ENCODE peak calls at places on chromosomes 7 and 10, in six cellular contexts. One of them, this sample, is unnamed.

GRCh38 chr10:80444646-80445319 is 9.3 kb upstream of the TSPAN14 start:
- DNase-seq in OCI-LY7: peak
- DNase-seq in neural crest cell: no peak
- DNase-seq in upper lobe of right lung: peak
- DNase-seq in BE2C: peak
- DNase-seq in PC-9: peak
- DNase-seq in this sample: no peak

GRCh38 chr7:45917658-45918057 is 3.4 kb downstream of the IGFBP3 start:
- DNase-seq in BE2C: peak
- DNase-seq in upper lobe of right lung: peak
- DNase-seq in OCI-LY7: peak
- DNase-seq in PC-9: peak
- DNase-seq in neural crest cell: peak
- DNase-seq in this sample: no peak

GRCh38 chr7:76155938-76156337 is 45.8 kb upstream of the SRRM3 start:
- DNase-seq in BE2C: no peak
- DNase-seq in neural crest cell: no peak
- DNase-seq in upper lobe of right lung: peak
- DNase-seq in PC-9: no peak
- DNase-seq in OCI-LY7: no peak
- DNase-seq in this sample: no peak

GRCh38 chr10:29392376-29393021 is 103.6 kb downstream of the LYZL1 start:
- DNase-seq in BE2C: peak
- DNase-seq in upper lobe of right lung: no peak
- DNase-seq in neural crest cell: peak
- DNase-seq in PC-9: no peak
- DNase-seq in OCI-LY7: peak
- DNase-seq in this sample: no peak

GRCh38 chr7:85471740-85472139 is 284.9 kb upstream of the SEMA3D start:
- DNase-seq in BE2C: no peak
- DNase-seq in neural crest cell: no peak
- DNase-seq in OCI-LY7: no peak
- DNase-seq in PC-9: no peak
- DNase-seq in upper lobe of right lung: no peak
- DNase-seq in this sample: no peak

GRCh38 chr7:46352335-46352954 is 431.4 kb upstream of the IGFBP3 start:
- DNase-seq in upper lobe of right lung: no peak
- DNase-seq in OCI-LY7: peak
- DNase-seq in PC-9: peak
- DNase-seq in BE2C: peak
- DNase-seq in neural crest cell: peak
- DNase-seq in this sample: peak

GRCh38 chr10:4807803-4808507 is 18.1 kb upstream of the AKR1E2 start:
- DNase-seq in OCI-LY7: no peak
- DNase-seq in upper lobe of right lung: no peak
- DNase-seq in BE2C: no peak
- DNase-seq in neural crest cell: no peak
- DNase-seq in PC-9: no peak
- DNase-seq in this sample: peak

GRCh38 chr10:97764519-97764931 is 7.3 kb downstream of the SFRP5 start:
- DNase-seq in upper lobe of right lung: no peak
- DNase-seq in OCI-LY7: peak
- DNase-seq in BE2C: no peak
- DNase-seq in neural crest cell: no peak
- DNase-seq in PC-9: no peak
- DNase-seq in this sample: no peak

GRCh38 chr10:59227136-59227673 is 50.8 kb downstream of the PHYHIPL start:
- DNase-seq in OCI-LY7: no peak
- DNase-seq in BE2C: no peak
- DNase-seq in upper lobe of right lung: no peak
- DNase-seq in neural crest cell: no peak
- DNase-seq in PC-9: no peak
- DNase-seq in this sample: no peak

GRCh38 chr7:2317556-2318293 is 3.5 kb upstream of the SNX8 start:
- DNase-seq in neural crest cell: no peak
- DNase-seq in upper lobe of right lung: no peak
- DNase-seq in OCI-LY7: no peak
- DNase-seq in PC-9: no peak
- DNase-seq in BE2C: no peak
- DNase-seq in this sample: no peak
- TF ChIP-seq CTCF in neural crest cell: no peak
- TF ChIP-seq CTCF in upper lobe of right lung: no peak
- TF ChIP-seq CTCF in OCI-LY7: no peak
- TF ChIP-seq CTCF in PC-9: no peak
- TF ChIP-seq CTCF in BE2C: no peak
- TF ChIP-seq CTCF in this sample: no peak

GRCh38 chr10:132961420-132961803 is 19.0 kb upstream of the CFAP46 start:
- DNase-seq in neural crest cell: no peak
- DNase-seq in PC-9: no peak
- DNase-seq in upper lobe of right lung: no peak
- DNase-seq in OCI-LY7: no peak
- DNase-seq in BE2C: no peak
- DNase-seq in this sample: no peak

GRCh38 chr10:132963430-132963960 is 21.1 kb upstream of the CFAP46 start:
- DNase-seq in neural crest cell: no peak
- DNase-seq in BE2C: no peak
- DNase-seq in upper lobe of right lung: no peak
- DNase-seq in PC-9: no peak
- DNase-seq in OCI-LY7: no peak
- DNase-seq in this sample: no peak

GRCh38 chr10:132960651-132961419 is 18.5 kb upstream of the CFAP46 start:
- DNase-seq in PC-9: no peak
- DNase-seq in upper lobe of right lung: peak
- DNase-seq in BE2C: no peak
- DNase-seq in OCI-LY7: no peak
- DNase-seq in neural crest cell: no peak
- DNase-seq in this sample: no peak

GRCh38 chr10:132962623-132963429 is 20.5 kb upstream of the CFAP46 start:
- DNase-seq in BE2C: no peak
- DNase-seq in upper lobe of right lung: no peak
- DNase-seq in OCI-LY7: no peak
- DNase-seq in neural crest cell: no peak
- DNase-seq in PC-9: no peak
- DNase-seq in this sample: no peak

DNA sequence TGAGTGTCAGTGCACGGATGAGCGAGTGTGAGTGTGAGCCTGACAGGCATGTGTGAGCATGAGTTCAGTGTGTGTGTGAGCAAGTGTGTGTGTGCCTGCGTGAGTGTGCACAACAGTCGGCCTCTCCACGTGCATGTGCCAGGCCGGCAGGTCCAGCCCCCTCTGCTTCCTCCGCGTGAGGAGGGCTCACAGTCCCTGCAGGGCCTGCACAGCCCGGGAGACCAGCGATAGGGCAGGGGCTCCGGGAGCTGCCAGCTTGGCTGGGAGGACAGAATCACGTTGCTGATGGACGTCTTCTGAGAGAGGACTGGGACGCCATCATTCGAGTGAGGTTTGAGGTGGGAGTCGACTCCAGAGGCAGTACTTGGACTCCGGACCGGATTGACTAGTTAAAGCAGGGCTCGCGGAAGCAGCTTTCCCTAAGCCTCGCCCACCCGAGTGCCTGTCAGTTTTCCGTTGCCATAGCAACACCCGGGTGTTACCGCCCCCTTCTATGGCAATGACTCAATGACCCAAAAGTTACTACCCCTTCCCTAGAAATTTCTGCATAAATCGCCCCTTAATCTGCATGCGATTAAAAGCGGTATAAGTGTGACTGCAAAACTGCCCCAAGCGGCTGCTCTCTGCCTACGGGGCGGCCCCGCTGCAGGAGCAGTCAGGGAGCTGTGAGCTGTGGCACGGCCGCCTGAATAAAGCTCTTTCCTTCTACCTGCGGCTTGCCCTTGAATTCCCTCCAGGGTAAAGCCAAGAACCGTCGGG is 19.7 kb upstream of the CFAP46 start:
- DNase-seq in neural crest cell: peak
- DNase-seq in upper lobe of right lung: peak
- DNase-seq in PC-9: no peak
- DNase-seq in BE2C: no peak
- DNase-seq in OCI-LY7: peak
- DNase-seq in this sample: peak
- TF ChIP-seq CTCF in neural crest cell: no peak
- TF ChIP-seq CTCF in upper lobe of right lung: no peak
- TF ChIP-seq CTCF in PC-9: no peak
- TF ChIP-seq CTCF in BE2C: no peak
- TF ChIP-seq CTCF in OCI-LY7: peak
- TF ChIP-seq CTCF in this sample: no peak

DNA sequence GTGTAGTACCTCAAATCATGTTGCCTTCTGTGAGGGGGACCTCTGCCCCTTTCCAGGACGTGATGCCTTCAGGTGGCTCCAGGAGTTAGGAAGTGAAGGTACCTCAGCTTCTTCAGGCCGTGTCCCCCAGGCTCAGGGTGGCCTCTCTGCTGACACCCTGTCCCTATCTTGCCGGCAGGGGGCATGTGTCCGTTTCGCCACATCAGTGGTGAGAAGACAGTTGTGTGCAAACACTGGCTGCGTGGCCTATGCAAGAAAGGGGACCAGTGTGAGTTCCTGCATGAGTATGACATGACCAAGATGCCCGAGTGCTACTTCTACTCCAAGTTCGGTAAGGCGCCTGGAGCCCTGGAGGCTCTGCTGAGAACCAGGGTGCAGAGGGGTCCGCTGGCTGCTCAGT is 9.2 kb downstream of the CPSF4 start:
- DNase-seq in BE2C: peak
- DNase-seq in PC-9: no peak
- DNase-seq in upper lobe of right lung: no peak
- DNase-seq in OCI-LY7: no peak
- DNase-seq in neural crest cell: no peak
- DNase-seq in this sample: no peak
- TF ChIP-seq CTCF in BE2C: peak
- TF ChIP-seq CTCF in PC-9: peak
- TF ChIP-seq CTCF in upper lobe of right lung: no peak
- TF ChIP-seq CTCF in OCI-LY7: no peak
- TF ChIP-seq CTCF in neural crest cell: peak
- TF ChIP-seq CTCF in this sample: no peak

DNA sequence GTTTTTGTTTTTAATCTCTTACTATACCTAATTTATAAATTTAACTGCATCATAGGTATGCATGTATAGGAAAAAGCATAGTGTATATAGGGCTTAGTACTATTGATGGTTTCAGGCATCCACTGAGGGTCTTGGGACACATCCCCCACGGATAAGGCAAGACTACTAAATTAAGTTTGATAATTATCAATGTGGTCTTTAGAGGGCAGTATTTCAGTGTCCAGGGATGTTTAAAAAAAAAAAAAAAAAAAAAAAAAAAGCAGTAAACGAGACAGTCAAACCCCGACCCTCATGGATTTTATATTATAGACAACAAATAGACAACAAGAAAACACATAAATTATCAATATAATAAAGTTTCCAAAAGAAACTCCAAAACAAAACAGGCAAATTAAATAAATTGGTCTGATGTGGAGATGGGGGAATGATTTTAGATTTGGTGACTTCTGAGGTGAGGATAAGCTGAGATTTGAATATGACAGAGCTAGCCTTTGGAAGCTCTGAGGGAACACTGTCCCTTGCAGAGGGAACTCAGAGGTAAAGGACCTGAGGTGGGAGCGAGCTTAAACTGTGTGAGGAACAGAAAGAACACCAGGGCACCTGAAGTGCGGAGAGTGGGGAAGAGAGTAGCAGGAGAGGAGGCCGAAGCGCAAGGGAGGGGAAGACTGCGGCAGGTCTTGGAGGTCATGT is 14.8 kb downstream of the ACSM6 start:
- DNase-seq in PC-9: no peak
- DNase-seq in OCI-LY7: peak
- DNase-seq in upper lobe of right lung: no peak
- DNase-seq in neural crest cell: no peak
- DNase-seq in BE2C: no peak
- DNase-seq in this sample: no peak
- TF ChIP-seq CTCF in PC-9: peak
- TF ChIP-seq CTCF in OCI-LY7: peak
- TF ChIP-seq CTCF in upper lobe of right lung: peak
- TF ChIP-seq CTCF in neural crest cell: peak
- TF ChIP-seq CTCF in BE2C: no peak
- TF ChIP-seq CTCF in this sample: peak

GRCh38 chr7:70134029-70134445 is 535.8 kb downstream of the AUTS2 start:
- DNase-seq in OCI-LY7: no peak
- DNase-seq in BE2C: peak
- DNase-seq in PC-9: no peak
- DNase-seq in neural crest cell: no peak
- DNase-seq in upper lobe of right lung: no peak
- DNase-seq in this sample: no peak
- TF ChIP-seq CTCF in OCI-LY7: no peak
- TF ChIP-seq CTCF in BE2C: peak
- TF ChIP-seq CTCF in PC-9: no peak
- TF ChIP-seq CTCF in neural crest cell: no peak
- TF ChIP-seq CTCF in upper lobe of right lung: no peak
- TF ChIP-seq CTCF in this sample: no peak

DNA sequence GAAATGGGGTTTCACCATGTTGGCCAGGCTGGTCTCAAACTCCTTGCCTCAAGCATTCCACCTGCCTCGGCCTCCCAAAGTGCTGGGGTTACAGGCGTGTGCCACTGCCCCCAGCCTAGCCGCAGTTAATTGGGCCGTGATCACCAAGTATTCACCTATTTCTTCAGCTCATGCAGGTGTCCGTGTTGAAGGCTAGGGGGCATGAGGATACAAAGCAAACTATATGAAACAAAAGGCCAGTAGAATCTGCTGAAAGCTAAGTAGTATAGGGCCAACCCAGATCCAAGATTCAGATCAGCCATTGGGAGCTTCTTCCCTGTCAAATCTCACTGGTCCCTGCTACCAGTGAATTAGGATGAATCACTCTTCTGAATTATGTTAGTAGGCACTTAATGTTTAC is 73.4 kb downstream of the LRRC4 start:
- DNase-seq in neural crest cell: no peak
- DNase-seq in BE2C: no peak
- DNase-seq in upper lobe of right lung: no peak
- DNase-seq in OCI-LY7: no peak
- DNase-seq in PC-9: no peak
- DNase-seq in this sample: no peak
- TF ChIP-seq CTCF in neural crest cell: no peak
- TF ChIP-seq CTCF in BE2C: peak
- TF ChIP-seq CTCF in upper lobe of right lung: no peak
- TF ChIP-seq CTCF in OCI-LY7: no peak
- TF ChIP-seq CTCF in PC-9: no peak
- TF ChIP-seq CTCF in this sample: no peak